ENCODE peak calls at places on chromosomes 6 and 20, in five cellular contexts. T is neural crest cell; R is mammary epithelial cell; N is CD4-positive, alpha-beta T cell; C is stromal cell of bone marrow. P is an unnamed sample.

GRCh38 chr6:12582421-12583110 is 134.0 kb upstream of the PHACTR1 start:
- DNase-seq in T (no peak), R (no peak), N (no peak), C (no peak), P (no peak)

GRCh38 chr20:48128436-48128835 is 343.2 kb upstream of the SULF2 start:
- DNase-seq in T (no peak), R (peak; percentile 62), N (no peak), C (no peak), P (no peak)

GRCh38 chr6:1136415-1136774 is 175.5 kb upstream of the FOXQ1 start:
- DNase-seq in T (no peak), R (peak; percentile 81), N (no peak), C (peak; percentile 95), P (peak; percentile 74)

GRCh38 chr20:46954490-46955038 is 59.9 kb downstream of the EYA2 start:
- DNase-seq in T (no peak), R (peak; percentile 92), N (no peak), C (peak; percentile 96), P (peak; percentile 97)

GRCh38 chr20:39876974-39877615 is 811.9 kb downstream of the MAFB start:
- DNase-seq in T (no peak), R (no peak), N (no peak), C (no peak), P (no peak)

GRCh38 chr6:139308936-139309603 is 17.3 kb upstream of the TXLNB start:
- DNase-seq in T (no peak), R (peak; percentile 40), N (no peak), C (peak; percentile 89), P (no peak)

GRCh38 chr20:44467289-44467883 is 8.3 kb upstream of the TTPAL start:
- DNase-seq in T (no peak), R (peak; percentile 63), N (no peak), C (no peak), P (peak; percentile 50)

GRCh38 chr20:25608774-25609173 is 15.0 kb downstream of the NANP start:
- DNase-seq in T (no peak), R (no peak), N (no peak), C (no peak), P (no peak)

GRCh38 chr20:32509639-32510066 is 75.5 kb downstream of the NOL4L start:
- DNase-seq in T (no peak), R (no peak), N (peak; percentile 69), C (no peak), P (no peak)

GRCh38 chr6:30162265-30163089 is 869 bp upstream of the TRIM15 start:
- DNase-seq in T (no peak), R (no peak), N (no peak), C (no peak), P (no peak)

GRCh38 chr6:36027501-36028087 is at the start of gene MAPK14:
- DNase-seq in T (peak; percentile 98), R (peak; percentile 99), N (peak; percentile 98), C (peak; percentile 100), P (peak; percentile 100)

GRCh38 chr6:85126448-85127178 is 323.3 kb upstream of the NT5E start:
- DNase-seq in T (peak; percentile 43), R (peak; percentile 32), N (no peak), C (peak; percentile 36), P (no peak)

GRCh38 chr20:58523072-58523681 is 8.0 kb upstream of the APCDD1L start:
- DNase-seq in T (no peak), R (no peak), N (no peak), C (no peak), P (no peak)

GRCh38 chr20:36128463-36129176 is 25.9 kb upstream of the EPB41L1 start:
- DNase-seq in T (no peak), R (peak; percentile 46), N (no peak), C (peak; percentile 98), P (no peak)

GRCh38 chr6:104771258-104771832 is 88.4 kb downstream of the HACE1 start:
- DNase-seq in T (no peak), R (no peak), N (no peak), C (no peak), P (peak; percentile 9)

GRCh38 chr20:37881601-37882343 is 21.2 kb upstream of the VSTM2L start:
- DNase-seq in T (no peak), R (no peak), N (no peak), C (no peak), P (no peak)

GRCh38 chr6:105981002-105981887 is 104.9 kb upstream of the PRDM1 start:
- DNase-seq in T (no peak), R (no peak), N (peak; percentile 18), C (no peak), P (no peak)

GRCh38 chr6:143337201-143337949 is 113.1 kb downstream of the ADAT2 start:
- DNase-seq in T (peak; percentile 46), R (no peak), N (peak; percentile 37), C (no peak), P (no peak)

GRCh38 chr6:45637611-45638257 is 260.0 kb upstream of the SUPT3H start:
- DNase-seq in T (no peak), R (no peak), N (no peak), C (no peak), P (no peak)

GRCh38 chr6:28003661-28004060 is 46.6 kb downstream of the OR2B6 start:
- DNase-seq in T (no peak), R (no peak), N (no peak), C (no peak), P (no peak)

GRCh38 chr20:23637282-23638221 is at the start of gene CST3:
- DNase-seq in T (peak; percentile 63), R (peak; percentile 82), N (no peak), C (peak; percentile 73), P (no peak)

GRCh38 chr6:43575105-43575771 is 600 bp downstream of the XPO5 start:
- DNase-seq in T (peak; percentile 35), R (no peak), N (no peak), C (no peak), P (no peak)

GRCh38 chr6:83180396-83180950 is 12.6 kb downstream of the PGM3 start:
- DNase-seq in T (no peak), R (no peak), N (no peak), C (no peak), P (no peak)

GRCh38 chr20:33075281-33075680 is 4.2 kb upstream of the BPIFB4 start:
- DNase-seq in T (no peak), R (no peak), N (no peak), C (no peak), P (no peak)

GRCh38 chr20:49747707-49748524 is 34.2 kb upstream of the B4GALT5 start:
- DNase-seq in T (no peak), R (no peak), N (no peak), C (peak; percentile 73), P (peak; percentile 52)

GRCh38 chr6:144423167-144423566 is 138.0 kb downstream of the UTRN start:
- DNase-seq in T (no peak), R (no peak), N (no peak), C (no peak), P (no peak)

GRCh38 chr6:108526739-108527174 is 34.0 kb upstream of the FOXO3 start:
- DNase-seq in T (no peak), R (peak; percentile 16), N (no peak), C (peak; percentile 25), P (peak; percentile 27)

GRCh38 chr6:53044071-53044470 is 21.1 kb upstream of the FBXO9 start:
- DNase-seq in T (no peak), R (no peak), N (no peak), C (no peak), P (no peak)

GRCh38 chr6:101883398-101883975 is 490.0 kb downstream of the GRIK2 start:
- DNase-seq in T (no peak), R (no peak), N (no peak), C (no peak), P (no peak)

GRCh38 chr6:52507557-52508260 is 69.2 kb downstream of the TRAM2 start:
- DNase-seq in T (no peak), R (peak; percentile 39), N (no peak), C (peak; percentile 75), P (no peak)

GRCh38 chr6:7463785-7464184 is 74.2 kb downstream of the RIOK1 start:
- DNase-seq in T (no peak), R (peak; percentile 65), N (no peak), C (no peak), P (no peak)

GRCh38 chr6:63493557-63493956 is 78.7 kb upstream of the LOC128125822 start:
- DNase-seq in T (no peak), R (peak; percentile 50), N (no peak), C (no peak), P (no peak)

GRCh38 chr20:58640446-58640845 is 10.6 kb upstream of the STX16 start:
- DNase-seq in T (no peak), R (peak; percentile 36), N (no peak), C (no peak), P (peak; percentile 59)

GRCh38 chr20:59159091-59159821 is 4.4 kb upstream of the ZNF831 start:
- DNase-seq in T (no peak), R (no peak), N (peak; percentile 65), C (no peak), P (no peak)

GRCh38 chr6:108127826-108128225 is 38.0 kb upstream of the NR2E1 start:
- DNase-seq in T (no peak), R (peak; percentile 40), N (no peak), C (no peak), P (no peak)

GRCh38 chr6:34391023-34391485 is 1.4 kb downstream of the NUDT3 start:
- DNase-seq in T (no peak), R (peak; percentile 37), N (no peak), C (peak; percentile 64), P (peak; percentile 60)

GRCh38 chr20:32333181-32333987 is 24.7 kb upstream of the ASXL1 start:
- DNase-seq in T (no peak), R (no peak), N (no peak), C (no peak), P (no peak)

GRCh38 chr20:9928281-9928737 is 89.4 kb upstream of the PAK5 start:
- DNase-seq in T (no peak), R (no peak), N (no peak), C (no peak), P (no peak)